ENCODE peak calls at places on chromosomes 12 and 14, in four cellular contexts. N is left cardiac atrium, V is globus pallidus, D is T-helper 2 cell. G is an unnamed sample.

GRCh38 chr14:22381751-22382150 is 207.3 kb downstream of the DAD1 start:
- DNase-seq in D (no peak), N (no peak), V (no peak), G (no peak)

GRCh38 chr12:47397664-47398281 is 308.1 kb downstream of the RPAP3 start:
- DNase-seq in N (no peak), V (no peak), D (no peak), G (no peak)

GRCh38 chr12:26953447-26953846 is 15.2 kb downstream of the FGFR1OP2 start:
- DNase-seq in N (no peak), V (no peak), D (no peak), G (no peak)

GRCh38 chr14:102208741-102209140 is 69.0 kb downstream of the WDR20 start:
- DNase-seq in V (no peak), D (no peak), N (no peak), G (no peak)

GRCh38 chr12:131637986-131638385 is 72.9 kb upstream of the SFSWAP start:
- DNase-seq in D (no peak), N (no peak), V (no peak), G (no peak)

GRCh38 chr12:66196806-66197205 is 7.8 kb downstream of the IRAK3 start:
- DNase-seq in D (no peak), N (no peak), V (no peak), G (no peak)

GRCh38 chr12:32502693-32503510 is 103.5 kb downstream of the FGD4 start:
- DNase-seq in N (no peak), D (no peak), V (peak), G (no peak)

GRCh38 chr14:49861581-49861922 is 9.0 kb upstream of the NEMF start:
- DNase-seq in N (peak), D (peak), V (peak), G (peak)

GRCh38 chr12:26921886-26922285 is 15.9 kb downstream of the INTS13 start:
- DNase-seq in V (no peak), N (no peak), D (no peak), G (no peak)

GRCh38 chr12:108004368-108004767 is 124.7 kb upstream of the WSCD2 start:
- DNase-seq in D (no peak), V (no peak), N (no peak), G (no peak)

GRCh38 chr12:57476993-57477709 is 2.5 kb downstream of the ARHGAP9 start:
- DNase-seq in V (no peak), N (no peak), D (no peak), G (no peak)

GRCh38 chr12:52380271-52380694 is 5.2 kb downstream of the KRT84 start:
- DNase-seq in D (no peak), N (no peak), V (peak), G (no peak)

GRCh38 chr12:90712671-90713070 is 242.3 kb downstream of the CCER1 start:
- DNase-seq in D (no peak), V (no peak), N (no peak), G (no peak)

GRCh38 chr14:91831337-91831736 is 36.0 kb downstream of the TC2N start:
- DNase-seq in D (no peak), N (no peak), V (no peak), G (no peak)

GRCh38 chr14:100688598-100689499 is 37.8 kb upstream of the DLK1 start:
- DNase-seq in D (no peak), N (no peak), V (no peak), G (no peak)

GRCh38 chr14:101177301-101178055 is 274.0 kb upstream of the RTL1 start:
- DNase-seq in D (no peak), N (no peak), V (no peak), G (no peak)

GRCh38 chr12:572532-572899 is 90.7 kb downstream of the NINJ2 start:
- DNase-seq in V (no peak), N (no peak), D (no peak), G (no peak)

GRCh38 chr14:104116544-104117340 is 21.6 kb upstream of the KIF26A start:
- DNase-seq in N (peak), V (no peak), D (no peak), G (no peak)

GRCh38 chr12:53659609-53660008 is 16.3 kb downstream of the ATP5MC2 start:
- DNase-seq in D (no peak), N (no peak), V (no peak), G (no peak)

GRCh38 chr12:130128764-130129735 is 33.2 kb upstream of the FZD10 start:
- DNase-seq in D (no peak), V (no peak), N (no peak), G (no peak)

GRCh38 chr12:2322554-2323120 is 269.9 kb downstream of the CACNA1C start:
- DNase-seq in D (no peak), V (no peak), N (no peak), G (no peak)

GRCh38 chr12:18564306-18564705 is 173.5 kb downstream of the PLCZ1 start:
- DNase-seq in N (no peak), V (no peak), D (no peak), G (no peak)

GRCh38 chr12:53145383-53145782 is 35.1 kb upstream of the ZNF740 start:
- DNase-seq in N (no peak), V (no peak), D (no peak), G (no peak)

GRCh38 chr12:120119395-120119973 is 2.9 kb upstream of the RAB35 start:
- DNase-seq in D (no peak), N (no peak), V (no peak), G (no peak)

GRCh38 chr12:113197518-113198077 is 12.1 kb downstream of the RITA1 start:
- DNase-seq in V (no peak), D (no peak), N (no peak), G (no peak)

GRCh38 chr12:80400591-80400991 is 43.4 kb upstream of the PTPRQ start:
- DNase-seq in V (peak), D (no peak), N (peak), G (no peak)

GRCh38 chr14:105853089-105853906 is 326.9 kb downstream of the TMEM121 start:
- DNase-seq in N (peak), V (no peak), D (no peak), G (no peak)

GRCh38 chr12:117607778-117608177 is 246.4 kb upstream of the NOS1 start:
- DNase-seq in N (no peak), D (no peak), V (no peak), G (no peak)

GRCh38 chr12:51205350-51205749 is 12.5 kb downstream of the POU6F1 start:
- DNase-seq in D (no peak), N (no peak), V (peak), G (no peak)

GRCh38 chr12:22395666-22396065 is 61.2 kb upstream of the ST8SIA1 start:
- DNase-seq in V (no peak), D (no peak), N (no peak), G (no peak)

GRCh38 chr14:75295491-75296338 is 17.1 kb downstream of the FOS start:
- DNase-seq in D (peak), N (peak), V (peak), G (peak)

GRCh38 chr12:112107728-112108447 is 695 bp downstream of the NAA25 start:
- DNase-seq in N (peak), D (peak), V (peak), G (no peak)

GRCh38 chr14:103698380-103699260 is 16.6 kb downstream of the XRCC3 start:
- DNase-seq in N (peak), V (no peak), D (no peak), G (no peak)

GRCh38 chr14:105187935-105188524 is 6.9 kb upstream of the NUDT14 start:
- DNase-seq in D (no peak), V (no peak), N (no peak), G (no peak)